ENCODE peak calls at places on chromosomes 3 and 15, in four cellular contexts. One of them, this sample, is unnamed.

GRCh38 chr3:56702487-56703315 is 19.6 kb upstream of the TASOR start:
- DNase-seq in left ventricle myocardium superior: no peak
- DNase-seq in type B pancreatic cell: no peak
- DNase-seq in ELR: peak
- DNase-seq in this sample: no peak

GRCh38 chr3:196207833-196208607 is 3.2 kb downstream of the ZDHHC19 start:
- DNase-seq in left ventricle myocardium superior: peak
- DNase-seq in type B pancreatic cell: no peak
- DNase-seq in ELR: peak
- DNase-seq in this sample: no peak

GRCh38 chr3:60555704-60556340 is 695.4 kb downstream of the FHIT start:
- DNase-seq in left ventricle myocardium superior: no peak
- DNase-seq in type B pancreatic cell: no peak
- DNase-seq in ELR: peak
- DNase-seq in this sample: no peak

GRCh38 chr15:36029606-36030005 is 483.6 kb upstream of the DPH6 start:
- DNase-seq in left ventricle myocardium superior: no peak
- DNase-seq in type B pancreatic cell: no peak
- DNase-seq in ELR: no peak
- DNase-seq in this sample: no peak

GRCh38 chr3:41434781-41435180 is 235.5 kb downstream of the CTNNB1 start:
- DNase-seq in left ventricle myocardium superior: no peak
- DNase-seq in type B pancreatic cell: no peak
- DNase-seq in ELR: no peak
- DNase-seq in this sample: no peak

GRCh38 chr3:117322866-117323265 is 613.3 kb downstream of the TUSC7 start:
- DNase-seq in left ventricle myocardium superior: no peak
- DNase-seq in type B pancreatic cell: no peak
- DNase-seq in ELR: peak
- DNase-seq in this sample: no peak

GRCh38 chr15:82810061-82810862 is 834 bp downstream of the WHAMM start:
- DNase-seq in left ventricle myocardium superior: peak
- DNase-seq in type B pancreatic cell: peak
- DNase-seq in ELR: peak
- DNase-seq in this sample: no peak

GRCh38 chr3:149085828-149086231 is 503 bp downstream of the HLTF start:
- DNase-seq in left ventricle myocardium superior: no peak
- DNase-seq in type B pancreatic cell: no peak
- DNase-seq in ELR: peak
- DNase-seq in this sample: no peak

GRCh38 chr3:42266085-42266484 is at the start of gene CCK:
- DNase-seq in left ventricle myocardium superior: no peak
- DNase-seq in type B pancreatic cell: no peak
- DNase-seq in ELR: no peak
- DNase-seq in this sample: no peak

GRCh38 chr3:15299036-15299435 is 33.4 kb downstream of the SH3BP5 start:
- DNase-seq in left ventricle myocardium superior: no peak
- DNase-seq in type B pancreatic cell: no peak
- DNase-seq in ELR: no peak
- DNase-seq in this sample: no peak

GRCh38 chr15:62854420-62855084 is 188.0 kb upstream of the TPM1 start:
- DNase-seq in left ventricle myocardium superior: no peak
- DNase-seq in type B pancreatic cell: no peak
- DNase-seq in ELR: no peak
- DNase-seq in this sample: no peak

GRCh38 chr3:149375824-149376196 is 1.6 kb downstream of the TM4SF1 start:
- DNase-seq in left ventricle myocardium superior: no peak
- DNase-seq in type B pancreatic cell: no peak
- DNase-seq in ELR: no peak
- DNase-seq in this sample: no peak

GRCh38 chr3:189142527-189142926 is 29.2 kb upstream of the TPRG1 start:
- DNase-seq in left ventricle myocardium superior: no peak
- DNase-seq in type B pancreatic cell: no peak
- DNase-seq in ELR: peak
- DNase-seq in this sample: no peak

GRCh38 chr3:65597225-65597951 is 441.3 kb downstream of the MAGI1 start:
- DNase-seq in left ventricle myocardium superior: peak
- DNase-seq in type B pancreatic cell: peak
- DNase-seq in ELR: peak
- DNase-seq in this sample: peak

GRCh38 chr3:18481946-18482548 is 56.9 kb upstream of the SATB1 start:
- DNase-seq in left ventricle myocardium superior: no peak
- DNase-seq in type B pancreatic cell: no peak
- DNase-seq in ELR: no peak
- DNase-seq in this sample: no peak

GRCh38 chr3:191774485-191774884 is 313.5 kb downstream of the PYDC2 start:
- DNase-seq in left ventricle myocardium superior: no peak
- DNase-seq in type B pancreatic cell: no peak
- DNase-seq in ELR: peak
- DNase-seq in this sample: no peak

GRCh38 chr3:55341502-55342031 is 145.5 kb downstream of the WNT5A start:
- DNase-seq in left ventricle myocardium superior: no peak
- DNase-seq in type B pancreatic cell: no peak
- DNase-seq in ELR: no peak
- DNase-seq in this sample: no peak

GRCh38 chr3:15330031-15330596 is 2.3 kb downstream of the SH3BP5 start:
- DNase-seq in left ventricle myocardium superior: peak
- DNase-seq in type B pancreatic cell: no peak
- DNase-seq in ELR: no peak
- DNase-seq in this sample: no peak

GRCh38 chr3:156174229-156174847 is 54.0 kb downstream of the KCNAB1 start:
- DNase-seq in left ventricle myocardium superior: no peak
- DNase-seq in type B pancreatic cell: no peak
- DNase-seq in ELR: peak
- DNase-seq in this sample: no peak

GRCh38 chr3:184372911-184373310 is 5.1 kb downstream of the THPO start:
- DNase-seq in left ventricle myocardium superior: no peak
- DNase-seq in type B pancreatic cell: no peak
- DNase-seq in ELR: no peak
- DNase-seq in this sample: no peak

GRCh38 chr15:60619131-60619530 is 140.2 kb upstream of the ICE2 start:
- DNase-seq in left ventricle myocardium superior: no peak
- DNase-seq in type B pancreatic cell: no peak
- DNase-seq in ELR: no peak
- DNase-seq in this sample: no peak

GRCh38 chr3:99505646-99506269 is 132.6 kb upstream of the COL8A1 start:
- DNase-seq in left ventricle myocardium superior: peak
- DNase-seq in type B pancreatic cell: no peak
- DNase-seq in ELR: peak
- DNase-seq in this sample: no peak

GRCh38 chr3:63642488-63642887 is 10.0 kb upstream of the SNTN start:
- DNase-seq in left ventricle myocardium superior: no peak
- DNase-seq in type B pancreatic cell: no peak
- DNase-seq in ELR: no peak
- DNase-seq in this sample: no peak

This sample was measured in heart right ventricle.